ENCODE peak calls at places on chromosomes 5 and 9, in eight cellular contexts. R, X, N, K, M, Y, L and P are unnamed samples.

GRCh38 chr9:96169488-96169887 is 132.5 kb downstream of the HSD17B3 start:
- DNase-seq in X (peak), N (peak), Y (no peak), M (no peak), K (peak), R (no peak), L (no peak), P (no peak)

GRCh38 chr5:163705983-163706771 is 200.8 kb downstream of the MAT2B start:
- DNase-seq in X (no peak), Y (no peak), N (no peak), K (no peak), M (no peak), L (peak), R (no peak), P (no peak)

GRCh38 chr5:85225388-85225787 is 840.7 kb upstream of the EDIL3 start:
- DNase-seq in Y (no peak), R (no peak), X (no peak), L (no peak), N (no peak), K (no peak), M (no peak), P (no peak)

GRCh38 chr5:59081693-59082092 is 498.8 kb downstream of the RAB3C start:
- DNase-seq in N (no peak), Y (no peak), L (no peak), R (no peak), K (no peak), M (no peak), X (no peak), P (no peak)

GRCh38 chr5:35305336-35306020 is 75.2 kb upstream of the PRLR start:
- DNase-seq in X (no peak), M (no peak), L (no peak), Y (no peak), K (no peak), N (no peak), R (no peak), P (no peak)

GRCh38 chr5:124245276-124245675 is 501.2 kb downstream of the ZNF608 start:
- DNase-seq in R (no peak), K (no peak), X (no peak), L (no peak), M (no peak), Y (no peak), N (no peak), P (no peak)

GRCh38 chr9:133892193-133892920 is 99.8 kb downstream of the VAV2 start:
- DNase-seq in M (no peak), Y (no peak), N (no peak), R (no peak), K (no peak), X (peak), L (no peak), P (no peak)

GRCh38 chr9:76658510-76659231 is 105.6 kb upstream of the PCA3 start:
- DNase-seq in X (no peak), Y (no peak), L (peak), R (no peak), N (no peak), M (no peak), K (no peak), P (peak)

GRCh38 chr5:136135536-136135935 is 2.9 kb downstream of the SMAD5 start:
- DNase-seq in R (no peak), N (no peak), K (no peak), Y (no peak), X (no peak), M (no peak), L (no peak), P (no peak)

GRCh38 chr9:98523231-98523901 is 185.4 kb downstream of the GABBR2 start:
- DNase-seq in X (peak), M (no peak), R (no peak), Y (no peak), L (peak), N (no peak), K (peak), P (no peak)

GRCh38 chr5:126967808-126968466 is 62.4 kb downstream of the MARCHF3 start:
- DNase-seq in K (no peak), N (no peak), L (no peak), M (no peak), R (no peak), Y (no peak), X (no peak), P (no peak)

GRCh38 chr5:59506285-59506877 is 387.1 kb downstream of the PDE4D start:
- DNase-seq in N (no peak), M (no peak), Y (no peak), R (no peak), K (no peak), L (peak), X (no peak), P (no peak)

DNA sequence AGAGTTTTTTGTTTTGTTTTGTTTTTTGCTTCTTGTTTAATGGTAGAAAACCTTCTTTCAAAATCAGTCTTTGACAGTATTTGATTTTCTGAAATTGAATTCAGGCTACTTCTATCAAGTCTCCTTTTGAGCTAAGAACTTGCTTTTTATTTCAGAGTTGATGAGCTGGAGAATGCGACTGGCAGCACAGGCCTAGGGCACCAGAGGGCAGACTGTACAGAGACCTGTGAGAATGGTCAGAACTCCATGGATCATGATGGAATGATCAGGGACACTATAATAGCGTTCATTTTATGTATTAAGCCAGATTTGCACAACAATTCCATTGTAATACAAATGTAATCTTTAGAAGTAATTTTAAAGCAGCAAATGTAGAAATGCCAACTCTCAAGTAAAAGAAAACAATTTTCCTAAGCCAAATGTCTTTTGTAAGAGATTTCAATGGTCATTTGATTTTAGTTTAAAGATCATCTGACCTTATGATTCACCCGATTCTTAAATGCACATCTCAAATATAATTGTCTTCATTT is 902.4 kb downstream of the NR2F1-AS1 start:
- DNase-seq in M (no peak), X (peak), L (peak), R (no peak), N (no peak), K (no peak), Y (no peak), P (no peak)
- TF ChIP-seq CTCF in M (no peak), X (no peak), L (peak), R (no peak), N (no peak), K (no peak), Y (no peak), P (no peak)

GRCh38 chr5:125349432-125349831 is 603.0 kb upstream of the ZNF608 start:
- DNase-seq in R (no peak), Y (no peak), N (no peak), M (no peak), X (no peak), K (no peak), L (peak), P (no peak)
- TF ChIP-seq CTCF in R (no peak), Y (no peak), N (no peak), M (no peak), X (no peak), K (no peak), L (peak), P (no peak)

GRCh38 chr5:132023258-132024116 is 12.0 kb upstream of the ACSL6 start:
- DNase-seq in X (no peak), R (no peak), L (no peak), Y (no peak), M (no peak), N (peak), K (no peak), P (peak)

GRCh38 chr5:132026516-132027008 is 15.1 kb upstream of the ACSL6 start:
- DNase-seq in M (no peak), X (no peak), R (no peak), N (no peak), L (no peak), Y (no peak), K (no peak), P (peak)

GRCh38 chr5:132024117-132024435 is 12.6 kb upstream of the ACSL6 start:
- DNase-seq in X (no peak), K (no peak), L (no peak), N (no peak), M (no peak), Y (no peak), R (no peak), P (no peak)

GRCh38 chr5:132025403-132025971 is 14.0 kb upstream of the ACSL6 start:
- DNase-seq in Y (no peak), M (no peak), N (peak), K (no peak), L (no peak), R (no peak), X (no peak), P (peak)

DNA sequence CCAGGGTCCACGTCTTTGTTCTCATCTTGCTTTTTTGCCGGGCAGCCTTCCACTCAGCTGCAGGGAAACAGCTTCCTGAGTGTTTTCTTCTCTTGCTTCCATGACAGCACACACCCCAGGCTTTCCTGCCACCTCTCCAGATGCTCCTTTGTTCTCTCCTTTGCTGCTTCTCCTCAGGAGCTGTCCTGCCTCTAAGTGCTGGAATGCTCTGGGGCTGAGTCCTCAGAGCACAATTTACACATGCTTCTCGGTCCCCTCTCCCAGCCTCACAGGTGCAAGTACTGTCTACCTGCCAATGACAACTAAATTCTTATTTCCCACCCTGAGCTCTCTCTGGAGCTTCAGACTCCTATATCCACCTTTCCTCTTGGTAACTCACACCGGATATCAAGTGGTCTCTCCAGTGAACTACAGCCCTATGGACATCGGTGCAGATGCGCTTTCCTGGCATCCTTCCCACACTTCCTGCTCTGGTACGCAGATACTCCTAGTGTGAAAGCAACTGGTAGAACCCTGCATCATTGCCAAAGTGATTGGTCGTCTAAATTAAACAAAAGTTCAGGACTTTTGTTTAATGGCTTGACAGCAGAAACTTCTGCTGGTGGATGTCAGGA is 13.4 kb upstream of the ACSL6 start:
- DNase-seq in L (no peak), M (no peak), N (peak), X (no peak), Y (no peak), K (no peak), R (no peak), P (peak)
- TF ChIP-seq CTCF in L (no peak), M (no peak), N (no peak), X (no peak), Y (no peak), K (no peak), R (no peak), P (no peak)

GRCh38 chr9:17793713-17794622 is 215.1 kb downstream of the SH3GL2 start:
- DNase-seq in N (no peak), L (peak), Y (no peak), R (no peak), X (peak), M (no peak), K (no peak), P (no peak)
- TF ChIP-seq CTCF in N (peak), L (no peak), Y (no peak), R (no peak), X (peak), M (no peak), K (no peak), P (no peak)

GRCh38 chr5:6568909-6569308 is 63.9 kb downstream of the NSUN2 start:
- DNase-seq in R (no peak), L (no peak), K (no peak), M (no peak), Y (no peak), X (no peak), N (no peak), P (no peak)
- TF ChIP-seq CTCF in R (no peak), L (no peak), K (no peak), M (no peak), Y (no peak), X (no peak), N (no peak), P (no peak)